ENCODE peak calls at places on chromosomes 16 and 17, in four cellular contexts. One of them, this sample, is unnamed.
A peak's percentile ranks its signal among the peaks of the same experiment; 100 is the strongest.

GRCh38 chr16:60214321-60214720 is 1480.2 kb upstream of the GOT2 start:
- DNase-seq in A549: no peak
- DNase-seq in neural progenitor cell: no peak
- DNase-seq in pancreas: no peak
- DNase-seq in this sample: no peak

GRCh38 chr17:74206332-74206818 is 2.9 kb downstream of the RPL38 start:
- DNase-seq in A549: no peak
- DNase-seq in neural progenitor cell: no peak
- DNase-seq in pancreas: no peak
- DNase-seq in this sample: no peak

GRCh38 chr17:75224983-75225382 is 19.5 kb downstream of the NUP85 start:
- DNase-seq in A549: no peak
- DNase-seq in neural progenitor cell: no peak
- DNase-seq in pancreas: no peak
- DNase-seq in this sample: no peak

GRCh38 chr16:66930189-66930588 is 4.0 kb downstream of the CIAO2B start:
- DNase-seq in A549: no peak
- DNase-seq in neural progenitor cell: no peak
- DNase-seq in pancreas: peak; percentile 39
- DNase-seq in this sample: no peak

GRCh38 chr17:76562734-76563148 is 22.9 kb downstream of the PRCD start:
- DNase-seq in A549: no peak
- DNase-seq in neural progenitor cell: no peak
- DNase-seq in pancreas: no peak
- DNase-seq in this sample: no peak

GRCh38 chr17:67461876-67462275 is 84.8 kb downstream of the PITPNC1 start:
- DNase-seq in A549: no peak
- DNase-seq in neural progenitor cell: no peak
- DNase-seq in pancreas: no peak
- DNase-seq in this sample: no peak

GRCh38 chr16:26263406-26263805 is 571.6 kb downstream of the HS3ST4 start:
- DNase-seq in A549: no peak
- DNase-seq in neural progenitor cell: no peak
- DNase-seq in pancreas: no peak
- DNase-seq in this sample: no peak

GRCh38 chr17:14308965-14309879 is 8.3 kb downstream of the HS3ST3B1 start:
- DNase-seq in A549: peak; percentile 43
- DNase-seq in neural progenitor cell: peak; percentile 98
- DNase-seq in pancreas: peak; percentile 94
- DNase-seq in this sample: no peak

GRCh38 chr16:66617728-66618127 is 13.2 kb downstream of the CMTM3 start:
- DNase-seq in A549: no peak
- DNase-seq in neural progenitor cell: no peak
- DNase-seq in pancreas: no peak
- DNase-seq in this sample: no peak

GRCh38 chr17:17812211-17813054 is 24.4 kb downstream of the SREBF1 start:
- DNase-seq in A549: peak; percentile 82
- DNase-seq in neural progenitor cell: peak; percentile 83
- DNase-seq in pancreas: peak; percentile 77
- DNase-seq in this sample: peak; percentile 97
- H3K27ac ChIP-seq in A549: peak overlapping the region; percentile 62
- H3K27ac ChIP-seq in neural progenitor cell: no peak overlapping the region
- H3K27ac ChIP-seq in pancreas: peak overlapping the region; percentile 1
- H3K27ac ChIP-seq in this sample: peak overlapping the region; percentile 44

GRCh38 chr16:73565263-73565662 is 517.3 kb upstream of the ZFHX3 start:
- DNase-seq in A549: no peak
- DNase-seq in neural progenitor cell: peak; percentile 55
- DNase-seq in pancreas: no peak
- DNase-seq in this sample: no peak
- TF ChIP-seq CTCF in A549: peak; percentile 45
- TF ChIP-seq CTCF in neural progenitor cell: peak; percentile 58
- TF ChIP-seq CTCF in pancreas: no peak
- TF ChIP-seq CTCF in this sample: no peak

DNA sequence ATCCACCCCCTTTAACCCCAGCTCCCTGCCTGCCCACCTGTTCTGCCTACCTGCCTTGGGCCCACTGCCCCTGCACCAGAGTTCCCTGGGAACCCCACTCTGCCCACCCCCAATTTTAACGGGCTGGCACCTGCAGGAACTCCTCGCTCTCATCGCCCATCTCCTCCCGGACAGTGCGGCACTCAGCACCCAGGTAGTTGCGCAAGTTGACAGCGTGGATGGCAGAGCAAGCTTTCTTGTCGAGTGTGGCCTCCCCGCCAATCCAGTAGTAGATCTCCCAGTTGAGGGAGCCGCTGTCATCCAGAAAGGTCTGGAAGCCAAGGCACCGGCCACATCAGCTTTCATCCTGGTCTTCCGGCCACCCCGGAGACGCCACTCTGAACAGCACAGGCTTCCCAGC is 7.8 kb downstream of the FLII start:
- DNase-seq in A549: no peak
- DNase-seq in neural progenitor cell: no peak
- DNase-seq in pancreas: no peak
- DNase-seq in this sample: no peak
- H3K27ac ChIP-seq in A549: no peak overlapping the region
- H3K27ac ChIP-seq in neural progenitor cell: no peak overlapping the region
- H3K27ac ChIP-seq in pancreas: no peak overlapping the region
- H3K27ac ChIP-seq in this sample: no peak overlapping the region

GRCh38 chr17:80263253-80264047 is 2.8 kb downstream of the RNF213 start:
- DNase-seq in A549: peak; percentile 66
- DNase-seq in neural progenitor cell: no peak
- DNase-seq in pancreas: peak; percentile 82
- DNase-seq in this sample: peak; percentile 94
- TF ChIP-seq CTCF in A549: no peak
- TF ChIP-seq CTCF in neural progenitor cell: no peak
- TF ChIP-seq CTCF in pancreas: no peak
- TF ChIP-seq CTCF in this sample: no peak

This sample was measured in esophagus muscularis mucosa.